ENCODE peak calls at places on chromosomes 16 and 17, in four cellular contexts. L is H1, Z is HepG2, R is K562. B is an unnamed sample.

GRCh38 chr17:80221401-80221800 is 1.2 kb downstream of the SLC26A11 start:
- DNase-seq in L (no peak), Z (no peak), R (no peak), B (no peak)

GRCh38 chr16:3461120-3461519 is 17.6 kb downstream of the NAA60 start:
- DNase-seq in L (no peak), Z (no peak), R (no peak), B (no peak)

GRCh38 chr17:15740570-15741120 is 8.6 kb downstream of the TBC1D26 start:
- DNase-seq in L (no peak), Z (no peak), R (no peak), B (no peak)

GRCh38 chr17:35694906-35695305 is 36.5 kb upstream of the RASL10B start:
- DNase-seq in L (no peak), Z (no peak), R (no peak), B (no peak)

GRCh38 chr17:29710891-29711418 is 88.2 kb upstream of the CORO6 start:
- DNase-seq in L (no peak), Z (peak), R (peak), B (no peak)

GRCh38 chr17:78342438-78343098 is 17.3 kb downstream of the SOCS3 start:
- DNase-seq in L (no peak), Z (no peak), R (no peak), B (no peak)

GRCh38 chr17:78617371-78618061 is 40.3 kb upstream of the DNAH17 start:
- DNase-seq in L (no peak), Z (peak), R (no peak), B (no peak)

GRCh38 chr16:2897110-2897509 is 14.1 kb downstream of the FLYWCH2 start:
- DNase-seq in L (no peak), Z (no peak), R (no peak), B (no peak)

GRCh38 chr17:41063449-41063848 is 2.2 kb downstream of the KRTAP2-4 start:
- DNase-seq in L (no peak), Z (peak), R (no peak), B (no peak)

GRCh38 chr16:1331712-1332617 is 1.5 kb upstream of the BAIAP3 start:
- DNase-seq in L (peak), Z (peak), R (peak), B (peak)

GRCh38 chr17:80105762-80106161 is 4.4 kb downstream of the GAA start:
- DNase-seq in L (no peak), Z (no peak), R (peak), B (no peak)

GRCh38 chr16:17469011-17469741 is 1.6 kb downstream of the XYLT1 start:
- DNase-seq in L (no peak), Z (no peak), R (no peak), B (no peak)

GRCh38 chr17:7203391-7203790 is 16.2 kb downstream of the DLG4 start:
- DNase-seq in L (no peak), Z (no peak), R (no peak), B (no peak)

GRCh38 chr16:2514333-2515179 is 804 bp downstream of the ATP6V0C start:
- DNase-seq in L (no peak), Z (no peak), R (peak), B (no peak)

GRCh38 chr16:27770271-27771196 is 220.6 kb downstream of the KATNIP start:
- DNase-seq in L (no peak), Z (no peak), R (no peak), B (no peak)

GRCh38 chr16:4945560-4946502 is 8.9 kb upstream of the PPL start:
- DNase-seq in L (no peak), Z (no peak), R (no peak), B (no peak)

GRCh38 chr17:59456923-59457615 is 108.3 kb upstream of the DHX40 start:
- DNase-seq in L (no peak), Z (no peak), R (no peak), B (no peak)

GRCh38 chr17:31696184-31696602 is 162.9 kb downstream of the COPRS start:
- DNase-seq in L (peak), Z (peak), R (no peak), B (peak)

GRCh38 chr16:77723108-77723514 is 797 bp downstream of the NUDT7 start:
- DNase-seq in L (no peak), Z (no peak), R (peak), B (no peak)

GRCh38 chr16:19393226-19394074 is 24.2 kb upstream of the TMC5 start:
- DNase-seq in L (no peak), Z (no peak), R (no peak), B (no peak)

GRCh38 chr17:42924891-42925290 is 24.3 kb downstream of the G6PC1 start:
- DNase-seq in L (no peak), Z (no peak), R (no peak), B (peak)

GRCh38 chr17:67657596-67657995 is 60.1 kb upstream of the NOL11 start:
- DNase-seq in L (no peak), Z (no peak), R (no peak), B (no peak)

GRCh38 chr17:65163990-65164495 is 26.9 kb downstream of the RGS9 start:
- DNase-seq in L (no peak), Z (peak), R (peak), B (no peak)

GRCh38 chr16:49362230-49362629 is 11.4 kb upstream of the C16orf78 start:
- DNase-seq in L (no peak), Z (no peak), R (no peak), B (no peak)

GRCh38 chr16:49049191-49049590 is 232.4 kb downstream of the CBLN1 start:
- DNase-seq in L (no peak), Z (no peak), R (no peak), B (peak)

GRCh38 chr17:64358261-64358788 is 32.3 kb downstream of the PECAM1 start:
- DNase-seq in L (no peak), Z (no peak), R (no peak), B (no peak)

GRCh38 chr17:6786618-6787017 is 10.6 kb downstream of the FBXO39 start:
- DNase-seq in L (no peak), Z (no peak), R (no peak), B (no peak)

GRCh38 chr16:9340402-9341095 is 249.1 kb downstream of the HAPSTR1 start:
- DNase-seq in L (no peak), Z (no peak), R (no peak), B (no peak)

GRCh38 chr17:17782425-17783120 is 54.2 kb downstream of the SREBF1 start:
- DNase-seq in L (peak), Z (no peak), R (peak), B (peak)

GRCh38 chr16:4682616-4683254 is 10.6 kb upstream of the NUDT16L1 start:
- DNase-seq in L (peak), Z (peak), R (peak), B (peak)

GRCh38 chr17:59506907-59507726 is 58.3 kb upstream of the DHX40 start:
- DNase-seq in L (no peak), Z (no peak), R (no peak), B (no peak)

GRCh38 chr17:41678907-41679739 is 9.6 kb upstream of the EIF1 start:
- DNase-seq in L (no peak), Z (no peak), R (peak), B (no peak)

GRCh38 chr16:67950335-67950843 is 6.5 kb upstream of the LCAT start:
- DNase-seq in L (no peak), Z (no peak), R (no peak), B (no peak)

DNA sequence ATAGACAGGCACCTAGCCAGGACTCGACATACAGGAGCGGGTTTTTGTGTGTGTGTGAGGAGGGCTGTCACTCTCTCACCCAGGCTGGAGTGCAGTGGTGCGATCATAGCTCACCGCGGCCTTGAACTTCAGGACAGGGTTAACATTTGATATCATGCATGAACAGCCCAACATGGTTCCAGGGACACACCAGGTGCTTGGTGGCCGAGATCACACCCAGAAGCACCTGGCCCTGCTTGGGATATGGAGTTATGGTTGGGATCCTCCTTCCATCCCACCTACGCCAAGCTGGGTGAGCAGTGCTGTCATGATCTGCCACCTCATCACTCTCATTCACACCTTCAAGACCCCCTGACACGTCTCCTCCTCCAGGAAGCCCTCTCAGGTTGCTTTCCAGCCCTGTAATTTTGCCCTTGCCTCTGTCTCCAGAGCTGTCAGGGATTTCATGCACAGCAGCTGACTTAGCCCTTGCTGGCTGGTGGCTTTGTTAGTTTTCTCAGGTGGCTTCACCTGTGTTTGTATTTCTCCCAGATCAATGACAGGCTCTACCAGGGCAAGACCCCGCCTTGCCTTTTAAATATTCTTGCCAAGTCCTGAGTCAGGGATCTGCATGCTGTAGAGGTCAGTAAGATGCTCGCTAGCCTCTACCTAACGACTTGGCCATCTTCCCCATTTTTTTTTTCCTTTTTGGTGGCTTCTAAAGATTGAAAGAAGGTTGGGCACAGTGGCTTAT is 66.3 kb downstream of the OR1D5 start:
- DNase-seq in L (no peak), Z (no peak), R (no peak), B (no peak)
- TF ChIP-seq JUN in L (no peak), Z (no peak), R (no peak), B (no peak)

GRCh38 chr17:48074322-48075054 is 26.3 kb downstream of the NFE2L1 start:
- DNase-seq in L (peak), Z (peak), R (peak), B (peak)
- TF ChIP-seq SP1 in L (no peak), Z (no peak), R (no peak), B (no peak)

DNA sequence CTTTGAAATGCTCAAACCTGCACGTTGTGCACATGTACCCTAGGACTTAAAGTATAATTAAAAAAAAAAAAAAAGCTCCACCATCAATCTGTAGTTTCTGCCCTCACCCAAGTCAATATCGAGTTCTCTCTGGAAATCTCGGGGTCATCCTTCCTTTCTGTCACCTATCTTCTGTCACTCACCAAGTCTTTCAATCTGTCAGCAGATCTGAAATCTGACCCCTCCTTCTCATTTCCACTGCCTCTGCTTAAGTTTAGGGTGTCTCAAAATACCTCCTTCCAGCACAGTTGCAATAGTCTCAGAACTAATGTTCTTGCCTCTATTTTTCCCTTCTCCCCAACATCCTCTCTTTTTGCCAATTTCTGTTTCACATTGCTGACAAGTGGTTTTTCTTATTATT is 32.3 kb downstream of the FTO start:
- DNase-seq in L (no peak), Z (no peak), R (no peak), B (no peak)
- TF ChIP-seq JUN in L (no peak), Z (no peak), R (no peak), B (no peak)

GRCh38 chr16:84966150-84966447 is 45.2 kb downstream of the ZDHHC7 start:
- DNase-seq in L (no peak), Z (no peak), R (no peak), B (no peak)
- TF ChIP-seq SP1 in L (no peak), Z (no peak), R (no peak), B (no peak)

GRCh38 chr17:77128895-77129567 is 11.7 kb upstream of the SEC14L1 start:
- DNase-seq in L (no peak), Z (no peak), R (no peak), B (no peak)

GRCh38 chr17:77126519-77126918 is 14.2 kb upstream of the SEC14L1 start:
- DNase-seq in L (no peak), Z (no peak), R (no peak), B (no peak)

GRCh38 chr17:77127735-77128361 is 12.9 kb upstream of the SEC14L1 start:
- DNase-seq in L (no peak), Z (no peak), R (no peak), B (no peak)

GRCh38 chr17:77124192-77124908 is 16.4 kb upstream of the SEC14L1 start:
- DNase-seq in L (no peak), Z (no peak), R (no peak), B (no peak)

GRCh38 chr17:77125432-77125901 is 15.3 kb upstream of the SEC14L1 start:
- DNase-seq in L (no peak), Z (peak), R (no peak), B (no peak)
- TF ChIP-seq JUN in L (no peak), Z (no peak), R (no peak), B (no peak)

DNA sequence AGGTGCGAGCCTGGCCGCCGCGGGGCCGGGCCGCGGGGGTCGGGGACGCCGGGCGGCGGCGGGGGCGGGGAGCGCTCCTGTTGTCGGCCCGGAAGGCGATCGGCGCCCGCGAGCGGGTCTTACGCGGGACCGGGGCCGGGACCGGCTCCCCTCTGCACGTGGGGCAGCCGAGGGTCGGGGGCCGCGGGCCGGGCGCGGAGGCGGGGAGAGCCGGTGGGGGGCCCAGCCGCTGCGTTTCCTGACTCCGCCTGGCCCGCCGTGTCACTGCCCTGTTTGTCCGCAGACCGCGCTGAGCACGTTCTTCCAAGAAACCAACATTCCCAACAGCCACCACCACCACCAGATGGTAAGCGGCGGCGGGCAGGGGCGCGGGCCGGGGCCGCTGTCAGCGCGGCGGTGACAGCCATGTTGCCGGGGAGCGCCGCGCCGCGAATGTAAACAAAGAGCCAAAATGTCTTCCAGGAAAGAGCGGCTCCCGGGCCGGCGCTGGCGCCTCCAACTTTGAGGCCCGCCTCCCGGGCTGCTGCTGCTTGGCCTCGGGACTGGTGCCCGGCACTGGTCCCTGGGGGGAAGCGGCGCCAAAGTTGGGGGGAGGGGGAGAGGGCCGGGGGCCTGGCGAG is 586 bp downstream of the UBALD2 start:
- DNase-seq in L (peak), Z (no peak), R (peak), B (peak)
- TF ChIP-seq SP1 in L (no peak), Z (no peak), R (no peak), B (no peak)

DNA sequence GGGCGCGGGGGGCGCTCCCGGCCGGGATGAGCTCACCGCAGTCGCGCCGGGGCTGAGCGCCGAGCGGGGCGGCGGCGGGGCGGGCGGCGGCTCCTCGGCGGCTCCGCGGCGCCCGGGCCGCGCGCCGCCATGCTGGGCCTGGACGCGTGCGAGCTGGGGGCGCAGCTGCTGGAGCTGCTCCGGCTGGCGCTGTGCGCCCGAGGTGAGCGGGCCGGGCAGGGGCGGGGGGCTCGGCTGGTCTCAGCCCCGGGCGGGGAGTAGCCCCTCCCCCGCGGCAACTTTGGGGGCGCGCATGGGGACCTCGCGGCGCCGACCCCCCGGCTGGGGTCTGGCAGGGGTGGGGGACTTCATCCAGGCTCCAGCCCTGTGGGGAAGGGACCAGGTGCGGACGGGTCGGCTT is at the start of gene ARHGDIG:
- DNase-seq in L (no peak), Z (no peak), R (peak), B (no peak)
- TF ChIP-seq JUN in L (no peak), Z (no peak), R (no peak), B (no peak)

B was measured in WTC11.